ENCODE peak calls at places on chromosomes 16 and 17, in five cellular contexts. E is body of pancreas, D is ovary, S is transverse colon, K is A549. R is an unnamed sample.

GRCh38 chr17:44095647-44096496 is 25.3 kb downstream of the G6PC3 start:
- DNase-seq in S (peak; percentile 58), K (peak; percentile 94), D (peak; percentile 79), E (peak; percentile 31), R (peak; percentile 86)

GRCh38 chr17:57528084-57528451 is 217.0 kb downstream of the CCDC182 start:
- DNase-seq in S (no peak), E (peak; percentile 20), D (peak; percentile 64), K (no peak), R (no peak)

GRCh38 chr16:88593489-88593888 is 23.3 kb downstream of the ZC3H18 start:
- DNase-seq in E (no peak), K (no peak), S (no peak), D (no peak), R (no peak)

GRCh38 chr16:57365826-57366536 is 6.3 kb upstream of the CX3CL1 start:
- DNase-seq in D (no peak), K (no peak), E (no peak), S (no peak), R (no peak)

GRCh38 chr17:11738151-11738550 is 139.9 kb downstream of the DNAH9 start:
- DNase-seq in E (no peak), K (no peak), D (no peak), S (no peak), R (no peak)

GRCh38 chr17:32426894-32427293 is 17.4 kb upstream of the PSMD11 start:
- DNase-seq in S (no peak), K (no peak), E (no peak), D (no peak), R (no peak)

GRCh38 chr17:50778471-50778870 is 11.2 kb upstream of the ANKRD40CL start:
- DNase-seq in D (no peak), E (no peak), K (no peak), S (no peak), R (no peak)

GRCh38 chr17:50565559-50566350 is 5.2 kb downstream of the CACNA1G start:
- DNase-seq in K (peak; percentile 69), D (no peak), E (no peak), S (no peak), R (no peak)

GRCh38 chr17:48276776-48277175 is 153.2 kb downstream of the SKAP1 start:
- DNase-seq in K (no peak), S (no peak), E (no peak), D (no peak), R (no peak)

GRCh38 chr16:74623214-74623842 is 16.4 kb upstream of the GLG1 start:
- DNase-seq in D (no peak), K (peak; percentile 68), S (no peak), E (no peak), R (no peak)

GRCh38 chr17:20073056-20073979 is 64.2 kb downstream of the SPECC1 start:
- DNase-seq in K (no peak), D (peak; percentile 69), S (peak; percentile 38), E (peak; percentile 27), R (peak; percentile 78)

GRCh38 chr16:83849434-83849833 is 41.7 kb downstream of the HSBP1 start:
- DNase-seq in K (no peak), S (no peak), E (no peak), D (no peak), R (peak; percentile 51)

GRCh38 chr17:69551212-69552010 is 136.9 kb downstream of the MAP2K6 start:
- DNase-seq in D (no peak), K (no peak), S (no peak), E (no peak), R (no peak)

GRCh38 chr16:87337247-87337646 is 20.1 kb upstream of the C16orf95 start:
- DNase-seq in K (no peak), E (no peak), D (no peak), S (no peak), R (peak; percentile 19)

GRCh38 chr17:35404360-35404759 is 27.9 kb downstream of the SLFN12 start:
- DNase-seq in E (no peak), S (no peak), D (no peak), K (peak; percentile 11), R (no peak)

GRCh38 chr16:85460983-85461813 is 151.9 kb upstream of the GSE1 start:
- DNase-seq in K (peak; percentile 43), E (peak; percentile 44), D (peak; percentile 86), S (no peak), R (no peak)

GRCh38 chr16:11034005-11034404 is 89.6 kb downstream of the CLEC16A start:
- DNase-seq in E (peak; percentile 16), S (no peak), D (no peak), K (no peak), R (no peak)

GRCh38 chr17:1460233-1460632 is 4.2 kb upstream of the CRK start:
- DNase-seq in D (peak; percentile 55), S (peak; percentile 81), K (no peak), E (peak; percentile 96), R (peak; percentile 78)

GRCh38 chr16:68194263-68194662 is 41.7 kb downstream of the ESRP2 start:
- DNase-seq in E (no peak), S (no peak), K (no peak), D (no peak), R (no peak)

GRCh38 chr16:964696-965395 is 5.9 kb downstream of the LMF1 start:
- DNase-seq in D (no peak), E (no peak), K (no peak), S (peak; percentile 36), R (no peak)

GRCh38 chr16:30615358-30616076 is 5.3 kb upstream of the ZNF689 start:
- DNase-seq in K (peak; percentile 84), D (peak; percentile 42), S (peak; percentile 82), E (peak; percentile 68), R (peak; percentile 75)

GRCh38 chr17:59367657-59368045 is 36.2 kb downstream of the YPEL2 start:
- DNase-seq in S (no peak), K (no peak), D (no peak), E (peak; percentile 36), R (no peak)

GRCh38 chr17:63701477-63702222 is 1.7 kb upstream of the LIMD2 start:
- DNase-seq in S (peak; percentile 49), E (no peak), D (no peak), K (no peak), R (no peak)

GRCh38 chr17:19741832-19742457 is 6.2 kb downstream of the ALDH3A1 start:
- DNase-seq in K (no peak), D (no peak), S (no peak), E (no peak), R (no peak)

GRCh38 chr17:700504-701094 is 14.0 kb downstream of the VPS53 start:
- DNase-seq in K (peak; percentile 35), D (no peak), S (no peak), E (no peak), R (no peak)

GRCh38 chr17:51853857-51854256 is 304.7 kb downstream of the CA10 start:
- DNase-seq in S (peak; percentile 8), E (peak; percentile 51), D (no peak), K (no peak), R (no peak)

GRCh38 chr16:11229906-11230305 is 26.1 kb downstream of the SOCS1 start:
- DNase-seq in S (peak; percentile 43), K (no peak), E (peak; percentile 51), D (no peak), R (no peak)

GRCh38 chr16:69881141-69881540 is 70.0 kb upstream of the CLEC18A start:
- DNase-seq in S (no peak), K (no peak), E (no peak), D (no peak), R (no peak)
- H3K9me3 ChIP-seq in S (no peaks in the 10 kb centered on the region), K (peaks cover 16% of the 10 kb centered on the region), E (peaks cover 11% of the 10 kb centered on the region), D (no peaks in the 10 kb centered on the region), R (peaks cover 13% of the 10 kb centered on the region)

GRCh38 chr17:3533752-3534151 is 23.9 kb downstream of the TRPV3 start:
- DNase-seq in S (no peak), D (no peak), E (no peak), K (no peak), R (no peak)
- H3K27ac ChIP-seq in S (no peak overlapping the region), D (no peak overlapping the region), E (no peak overlapping the region), K (no peak overlapping the region), R (no peak overlapping the region)

GRCh38 chr17:82243648-82244412 is 15.0 kb downstream of the SLC16A3 start:
- DNase-seq in S (no peak), D (no peak), K (no peak), E (no peak), R (no peak)
- TF ChIP-seq POLR2A in S (no peak), D (no peak), K (no peak), E (no peak), R (no peak)

GRCh38 chr17:40290629-40291296 is 3.1 kb downstream of the CDC6 start:
- DNase-seq in S (peak; percentile 47), D (no peak), K (peak; percentile 89), E (peak; percentile 69), R (no peak)
- H3K9me3 ChIP-seq in S (no peaks in the 10 kb centered on the region), D (no peaks in the 10 kb centered on the region), K (no peaks in the 10 kb centered on the region), E (no peaks in the 10 kb centered on the region), R (no peaks in the 10 kb centered on the region)

DNA sequence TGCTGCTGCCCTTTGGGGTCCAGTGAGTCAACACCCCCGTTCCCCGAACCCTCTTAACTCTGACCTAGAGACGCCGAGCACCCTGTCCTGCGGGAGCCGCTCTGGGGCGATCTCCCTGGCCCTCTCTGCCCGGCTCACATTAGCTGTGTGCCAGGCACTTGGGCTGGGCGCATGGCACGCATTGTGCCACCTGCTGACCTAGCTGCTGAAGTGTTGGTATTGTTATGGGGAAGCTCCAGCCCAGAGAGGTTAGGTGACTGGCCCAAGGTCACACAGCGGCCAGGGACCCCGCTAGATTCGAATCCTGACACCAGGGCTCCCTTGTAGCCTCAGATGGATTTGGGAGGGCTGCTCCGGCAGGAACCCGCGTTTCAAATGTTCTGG is 1.1 kb downstream of the HSD17B1 start:
- DNase-seq in K (no peak), E (peak; percentile 46), D (no peak), S (no peak), R (no peak)
- H3K27ac ChIP-seq in K (peak overlapping the region; percentile 94), E (peak overlapping the region; percentile 94), D (peak overlapping the region; percentile 72), S (peak overlapping the region; percentile 89), R (peak overlapping the region; percentile 96)

GRCh38 chr17:80263253-80264047 is 2.8 kb downstream of the RNF213 start:
- DNase-seq in K (peak; percentile 75), D (peak; percentile 84), S (peak; percentile 94), E (peak; percentile 88), R (peak; percentile 90)
- TF ChIP-seq POLR2A in K (peak; percentile 33), D (no peak), S (peak; percentile 57), E (peak; percentile 21), R (no peak)

DNA sequence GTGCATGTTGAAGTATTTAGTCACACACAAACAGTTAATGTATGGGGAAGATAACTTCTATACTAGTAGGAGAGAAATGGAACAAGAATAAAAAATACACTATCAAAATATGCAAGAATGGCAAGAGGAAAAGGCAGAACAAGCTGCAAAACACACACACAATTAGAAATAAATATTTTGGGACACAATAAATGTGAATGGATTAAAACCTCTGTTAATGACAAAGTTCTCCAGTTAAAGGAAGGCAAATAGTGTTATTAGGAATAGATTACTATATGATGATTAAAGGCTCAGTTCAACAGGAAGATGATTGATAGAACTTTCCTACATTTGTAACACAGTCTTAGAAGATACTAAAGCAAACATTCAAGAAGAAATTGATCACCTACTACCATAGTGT is 106.3 kb upstream of the ZNF750 start:
- DNase-seq in D (no peak), S (no peak), E (no peak), K (no peak), R (no peak)
- H3K9me3 ChIP-seq in D (peaks cover 21% of the 10 kb centered on the region), S (peaks cover 16% of the 10 kb centered on the region), E (peaks cover 9% of the 10 kb centered on the region), K (peaks cover 80% of the 10 kb centered on the region), R (peaks cover 34% of the 10 kb centered on the region)